ENCODE peak calls at places on chromosomes 11 and 22, in four cellular contexts. B, K, E and V are unnamed samples.

GRCh38 chr11:79122759-79123158 is 318.1 kb downstream of the TENM4 start:
- DNase-seq in E (no peak), K (no peak), B (no peak), V (no peak)

GRCh38 chr11:117678651-117679407 is 118.2 kb downstream of the DSCAML1 start:
- DNase-seq in E (no peak), K (peak), B (no peak), V (no peak)

GRCh38 chr11:46918778-46919513 is 596 bp upstream of the LRP4 start:
- DNase-seq in B (no peak), E (no peak), K (no peak), V (no peak)

GRCh38 chr11:91860661-91861060 is 364.0 kb upstream of the FAT3 start:
- DNase-seq in E (no peak), K (no peak), B (no peak), V (no peak)

GRCh38 chr22:19767427-19768380 is 7.1 kb downstream of the TBX1 start:
- DNase-seq in B (no peak), E (no peak), K (no peak), V (no peak)

GRCh38 chr22:30860176-30861105 is 108.1 kb downstream of the MORC2 start:
- DNase-seq in K (no peak), E (no peak), B (no peak), V (no peak)

GRCh38 chr22:30282616-30283046 is 6.7 kb downstream of the CASTOR1 start:
- DNase-seq in K (no peak), E (no peak), B (no peak), V (no peak)

GRCh38 chr11:58577441-58578135 is 1.3 kb upstream of the ZFP91 start:
- DNase-seq in E (no peak), K (no peak), B (peak), V (peak)

GRCh38 chr11:48141475-48142100 is 75.0 kb upstream of the OR4B1 start:
- DNase-seq in K (no peak), E (no peak), B (no peak), V (no peak)

GRCh38 chr22:19897726-19898515 is 43.2 kb upstream of the GNB1L start:
- DNase-seq in B (no peak), E (no peak), K (no peak), V (no peak)

GRCh38 chr22:43295660-43296059 is 47.5 kb downstream of the SCUBE1 start:
- DNase-seq in E (no peak), K (no peak), B (no peak), V (no peak)

GRCh38 chr11:121508449-121508848 is 55.7 kb upstream of the SORL1-AS1 start:
- DNase-seq in K (no peak), B (no peak), E (no peak), V (no peak)

GRCh38 chr22:33539902-33540751 is 380.1 kb downstream of the LARGE1 start:
- DNase-seq in B (no peak), K (peak), E (peak), V (peak)

GRCh38 chr11:72741849-72742521 is 10.2 kb downstream of the ARAP1 start:
- DNase-seq in E (no peak), K (no peak), B (no peak), V (no peak)

GRCh38 chr11:9692696-9693095 is 28.8 kb downstream of the SWAP70 start:
- DNase-seq in K (no peak), E (no peak), B (no peak), V (no peak)

DNA sequence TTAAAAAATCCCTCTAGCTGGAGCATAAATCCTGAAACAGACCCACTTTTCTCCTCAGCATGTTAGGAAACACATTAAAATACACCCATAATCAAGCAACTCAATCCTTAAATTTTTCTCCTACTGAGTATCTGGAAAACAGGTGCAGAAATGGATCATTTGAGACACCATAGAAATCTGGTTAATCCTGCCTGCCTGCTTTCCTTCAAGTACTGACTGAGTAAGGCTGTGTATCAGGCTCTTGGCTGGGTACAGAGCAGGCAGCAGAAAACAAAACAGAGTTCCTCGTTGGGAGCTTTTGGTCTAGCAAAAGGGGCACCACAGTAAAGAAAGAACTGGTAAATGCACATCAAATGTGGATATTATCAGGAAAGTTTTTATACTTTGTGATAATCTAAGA is 1.9 kb downstream of the KCNQ1OT1 start:
- DNase-seq in E (no peak), K (no peak), B (no peak), V (no peak)
- H3K4me3 ChIP-seq in E (peak), K (peak), B (peak), V (peak)

GRCh38 chr11:62705880-62706831 is 1.1 kb downstream of the BSCL2 start:
- DNase-seq in K (peak), B (peak), E (peak), V (peak)

GRCh38 chr11:62707277-62707771 is at the start of the genes BSCL2 and GNG3:
- DNase-seq in K (peak), E (peak), B (no peak), V (no peak)

GRCh38 chr11:62708423-62709261 is 1.2 kb downstream of the GNG3 start:
- DNase-seq in K (no peak), E (peak), B (no peak), V (no peak)

GRCh38 chr11:62705401-62705800 is 1.8 kb downstream of the BSCL2 start:
- DNase-seq in B (no peak), K (no peak), E (peak), V (no peak)

GRCh38 chr11:62706841-62707240 is 383 bp downstream of the BSCL2 start:
- DNase-seq in E (no peak), K (no peak), B (no peak), V (no peak)
- H3K27ac ChIP-seq in E (peak), K (peak), B (peak), V (peak)

GRCh38 chr11:125188021-125188420 is 23.5 kb downstream of the PKNOX2 start:
- DNase-seq in K (no peak), B (no peak), E (no peak), V (no peak)

GRCh38 chr11:125190549-125190948 is 26.0 kb downstream of the PKNOX2 start:
- DNase-seq in E (no peak), B (no peak), K (no peak), V (no peak)

GRCh38 chr11:125192194-125192593 is 27.6 kb downstream of the PKNOX2 start:
- DNase-seq in B (no peak), K (no peak), E (peak), V (no peak)

GRCh38 chr11:125192717-125193116 is 28.2 kb downstream of the PKNOX2 start:
- DNase-seq in K (no peak), B (no peak), E (no peak), V (no peak)

DNA sequence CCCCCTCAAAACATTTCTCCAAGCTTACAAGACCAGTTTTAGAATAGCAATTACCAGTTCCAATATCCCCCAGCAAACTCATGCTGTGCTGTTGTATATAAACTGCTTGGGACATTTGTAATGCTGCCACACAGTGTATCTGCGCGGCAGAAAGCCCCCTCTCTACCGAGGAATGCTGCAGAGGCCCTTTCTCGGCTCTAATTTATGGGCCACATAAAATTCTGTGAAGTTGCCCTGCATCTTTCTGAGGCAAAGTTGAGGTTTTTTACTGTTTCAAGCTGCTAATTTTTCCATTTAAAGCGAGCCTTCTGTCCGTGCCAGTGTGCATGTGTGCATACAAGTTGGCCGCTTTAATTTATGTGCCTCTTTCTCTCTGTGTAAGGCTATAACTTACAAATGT is 28.6 kb downstream of the PKNOX2 start:
- DNase-seq in E (no peak), B (no peak), K (no peak), V (no peak)
- H3K4me3 ChIP-seq in E (no peak), B (no peak), K (no peak), V (no peak)

DNA sequence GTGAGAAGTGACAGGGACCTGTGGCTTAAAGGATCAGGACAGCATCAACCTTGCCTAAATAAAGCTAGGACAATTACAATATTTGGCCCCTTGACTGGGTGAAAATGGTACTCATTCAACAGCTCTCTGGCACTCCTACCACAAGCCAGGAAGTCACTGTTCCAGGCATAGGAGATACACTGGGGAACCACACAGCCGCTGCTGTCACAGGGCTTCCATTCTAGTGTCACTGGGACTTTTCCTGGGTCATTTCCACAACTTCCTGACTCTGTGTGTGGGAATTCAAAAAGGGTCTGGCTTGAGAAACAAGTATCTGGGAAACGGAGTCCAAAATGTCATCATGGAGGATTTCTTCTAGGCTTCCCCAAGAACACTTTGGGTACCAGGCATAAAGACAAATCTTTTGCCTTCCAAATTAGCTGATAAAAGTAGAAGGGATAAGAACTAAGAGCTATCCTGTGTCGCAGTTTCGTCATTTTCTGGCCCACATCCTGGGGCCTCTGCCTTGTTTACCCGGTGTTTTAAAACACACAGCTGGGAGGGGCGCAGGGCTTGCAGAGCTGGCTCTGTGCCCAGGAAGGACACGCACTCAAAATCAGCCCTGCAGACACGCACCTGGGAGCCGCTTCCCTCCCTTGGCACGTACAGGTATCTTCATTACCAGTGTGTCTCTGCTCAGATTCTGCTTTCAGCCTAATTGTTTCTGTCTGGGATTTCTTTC is 38.0 kb downstream of the TMEM45B start:
- DNase-seq in K (no peak), E (peak), B (no peak), V (no peak)
- H3K27ac ChIP-seq in K (no peak), E (peak), B (peak), V (peak)

DNA sequence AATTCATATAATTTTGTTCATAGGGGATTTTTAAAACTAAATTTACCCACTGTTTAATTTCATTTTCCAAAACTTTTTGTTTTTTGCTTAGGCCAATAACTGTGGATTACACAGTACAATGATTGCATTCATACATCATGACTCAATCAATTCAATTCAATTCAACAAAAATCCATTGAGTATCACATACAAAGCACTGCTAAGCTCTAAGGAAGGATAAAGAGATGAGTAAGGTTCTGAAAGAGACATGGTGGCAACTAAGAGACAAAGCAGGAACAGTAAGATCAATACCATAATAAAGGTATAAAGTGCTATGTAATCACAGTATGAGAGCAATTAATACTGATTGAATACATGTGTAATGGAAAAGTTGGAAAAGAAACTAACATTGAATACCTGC is 9.4 kb upstream of the LAYN start:
- DNase-seq in E (no peak), K (no peak), B (no peak), V (no peak)
- H3K4me3 ChIP-seq in E (no peak), K (no peak), B (no peak), V (no peak)

GRCh38 chr11:120329556-120329955 is 4.5 kb downstream of the TLCD5 start:
- DNase-seq in K (no peak), B (no peak), E (no peak), V (no peak)
- H3K27ac ChIP-seq in K (no peak), B (no peak), E (no peak), V (no peak)

GRCh38 chr11:278001-278951 is at the start of gene NLRP6:
- DNase-seq in B (no peak), E (peak), K (no peak), V (no peak)
- H3K4me3 ChIP-seq in B (peak), E (peak), K (no peak), V (no peak)

DNA sequence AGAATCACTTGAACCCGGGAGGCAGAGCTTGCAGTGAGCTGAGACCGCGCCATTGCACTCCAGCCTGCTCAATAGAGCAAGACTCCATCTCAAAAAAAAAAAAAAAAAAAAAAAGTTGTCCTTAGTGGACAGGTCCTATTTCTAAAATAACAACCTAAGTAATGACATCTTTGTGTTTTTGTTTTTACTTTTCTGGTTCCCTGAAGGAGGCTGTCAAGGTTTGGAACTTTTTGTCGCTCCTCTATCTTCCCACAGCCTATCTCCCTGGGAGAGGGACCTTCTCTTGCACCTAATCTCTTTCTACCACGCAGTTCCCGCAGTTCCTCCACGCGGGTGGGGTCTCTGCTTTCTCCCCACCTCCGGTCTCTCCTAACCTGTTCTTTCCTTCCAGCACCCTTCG is 50.9 kb upstream of the FADD start:
- DNase-seq in K (no peak), B (no peak), E (no peak), V (no peak)
- H3K27ac ChIP-seq in K (no peak), B (no peak), E (no peak), V (no peak)